ENCODE peak calls at places on chromosomes 16 and 17, in five cellular contexts. E, U, Z, V and L are unnamed samples.

GRCh38 chr17:79009397-79010303 is at the start of gene CANT1:
- DNase-seq in E (peak; percentile 95), U (peak; percentile 95), Z (peak; percentile 73), V (no peak), L (peak; percentile 89)

GRCh38 chr16:2388875-2389433 is 40.3 kb upstream of the CCNF start:
- DNase-seq in E (no peak), U (peak; percentile 88), Z (peak; percentile 76), V (no peak), L (no peak)

GRCh38 chr17:36036240-36036639 is 18.5 kb upstream of the CCL23 start:
- DNase-seq in E (no peak), U (no peak), Z (no peak), V (no peak), L (no peak)

GRCh38 chr17:62680541-62681052 is 53.1 kb downstream of the MRC2 start:
- DNase-seq in E (peak; percentile 43), U (no peak), Z (peak; percentile 30), V (no peak), L (no peak)

GRCh38 chr16:85461814-85462404 is 151.2 kb upstream of the GSE1 start:
- DNase-seq in E (peak; percentile 93), U (peak; percentile 61), Z (no peak), V (no peak), L (no peak)

GRCh38 chr17:4986951-4987766 is at the start of gene CAMTA2:
- DNase-seq in E (peak; percentile 94), U (peak; percentile 92), Z (peak; percentile 50), V (peak; percentile 88), L (peak; percentile 93)

GRCh38 chr17:7440113-7440822 is 956 bp downstream of the FGF11 start:
- DNase-seq in E (peak; percentile 89), U (peak; percentile 51), Z (peak; percentile 44), V (no peak), L (peak; percentile 60)

GRCh38 chr16:84937196-84937935 is 74.0 kb downstream of the ZDHHC7 start:
- DNase-seq in E (no peak), U (no peak), Z (no peak), V (no peak), L (no peak)

GRCh38 chr16:56637814-56638750 is at the start of gene MT1A:
- DNase-seq in E (peak; percentile 88), U (peak; percentile 83), Z (no peak), V (peak; percentile 74), L (peak; percentile 25)

GRCh38 chr17:16407911-16408588 is 7.3 kb upstream of the TRPV2 start:
- DNase-seq in E (peak; percentile 83), U (peak; percentile 82), Z (peak; percentile 61), V (peak; percentile 70), L (no peak)

GRCh38 chr16:66388350-66389139 is 22.1 kb downstream of the CDH5 start:
- DNase-seq in E (peak; percentile 16), U (no peak), Z (no peak), V (no peak), L (no peak)

GRCh38 chr17:61756561-61756960 is 106.8 kb downstream of the BRIP1 start:
- DNase-seq in E (no peak), U (peak; percentile 24), Z (no peak), V (no peak), L (no peak)

GRCh38 chr16:57548424-57548823 is 6.0 kb downstream of the ADGRG5 start:
- DNase-seq in E (no peak), U (no peak), Z (no peak), V (no peak), L (no peak)

GRCh38 chr17:7837375-7838290 is 3.6 kb downstream of the KDM6B start:
- DNase-seq in E (no peak), U (no peak), Z (no peak), V (no peak), L (no peak)

GRCh38 chr17:19718613-19719364 is 2.4 kb upstream of the SLC47A2 start:
- DNase-seq in E (peak; percentile 86), U (no peak), Z (peak; percentile 23), V (no peak), L (no peak)
- TF ChIP-seq CTCF in E (peak; percentile 71), U (no peak), Z (peak; percentile 75), V (no peak), L (no peak)

GRCh38 chr17:30372755-30373154 is 6.0 kb upstream of the CPD start:
- DNase-seq in E (no peak), U (peak; percentile 67), Z (peak; percentile 93), V (no peak), L (no peak)
- TF ChIP-seq CTCF in E (peak; percentile 70), U (no peak), Z (peak; percentile 41), V (no peak), L (peak; percentile 20)

GRCh38 chr17:81295678-81296381 is 723 bp upstream of the SLC38A10 start:
- DNase-seq in E (peak; percentile 89), U (peak; percentile 66), Z (peak; percentile 82), V (no peak), L (no peak)
- TF ChIP-seq CTCF in E (peak; percentile 70), U (peak; percentile 44), Z (peak; percentile 63), V (no peak), L (peak; percentile 41)

DNA sequence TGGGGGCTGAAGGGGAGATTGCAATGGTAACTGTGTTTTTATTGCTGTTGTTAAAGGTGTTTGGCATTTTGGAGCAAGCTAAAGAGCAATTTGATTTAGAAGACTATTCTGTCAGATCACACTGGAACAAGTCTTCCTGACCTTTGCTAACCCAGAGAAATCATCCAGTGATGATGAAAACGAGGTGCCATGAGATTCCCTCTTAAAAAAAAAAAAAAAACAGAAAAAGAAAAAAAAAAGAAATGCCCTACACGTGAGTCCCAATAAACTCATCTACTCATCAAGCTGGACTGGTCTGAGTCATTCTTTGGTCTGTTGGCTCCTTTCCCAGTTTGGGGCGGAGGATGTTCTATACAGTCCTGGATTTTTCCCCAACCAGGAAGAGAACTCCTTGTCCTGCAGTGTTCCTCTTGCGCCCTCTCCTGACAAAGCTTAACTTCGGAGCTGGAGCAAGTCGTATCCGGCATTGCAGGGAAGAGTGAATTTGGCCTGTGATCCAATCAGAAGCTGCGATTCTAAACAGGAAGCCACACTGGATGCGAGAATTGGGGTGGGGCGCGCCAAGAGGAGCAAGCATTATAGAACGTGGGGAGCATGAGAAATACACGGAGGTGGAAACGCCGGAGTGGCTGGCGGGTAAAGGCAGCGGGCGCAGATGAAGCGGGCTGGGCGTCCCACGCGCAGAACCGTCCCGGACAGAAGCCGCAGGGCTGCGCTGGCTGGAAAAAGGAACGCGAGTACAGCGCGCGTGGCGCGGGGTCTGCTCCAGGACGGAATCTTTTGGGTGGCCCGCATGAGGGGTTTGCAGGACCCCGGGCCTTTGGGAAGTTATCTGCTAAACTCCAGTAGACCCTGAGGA is 22.4 kb upstream of the CRYM start:
- DNase-seq in E (peak; percentile 95), U (peak; percentile 100), Z (peak; percentile 100), V (peak; percentile 99), L (no peak)
- TF ChIP-seq CTCF in E (peak; percentile 93), U (peak; percentile 95), Z (peak; percentile 93), V (no peak), L (peak; percentile 93)

DNA sequence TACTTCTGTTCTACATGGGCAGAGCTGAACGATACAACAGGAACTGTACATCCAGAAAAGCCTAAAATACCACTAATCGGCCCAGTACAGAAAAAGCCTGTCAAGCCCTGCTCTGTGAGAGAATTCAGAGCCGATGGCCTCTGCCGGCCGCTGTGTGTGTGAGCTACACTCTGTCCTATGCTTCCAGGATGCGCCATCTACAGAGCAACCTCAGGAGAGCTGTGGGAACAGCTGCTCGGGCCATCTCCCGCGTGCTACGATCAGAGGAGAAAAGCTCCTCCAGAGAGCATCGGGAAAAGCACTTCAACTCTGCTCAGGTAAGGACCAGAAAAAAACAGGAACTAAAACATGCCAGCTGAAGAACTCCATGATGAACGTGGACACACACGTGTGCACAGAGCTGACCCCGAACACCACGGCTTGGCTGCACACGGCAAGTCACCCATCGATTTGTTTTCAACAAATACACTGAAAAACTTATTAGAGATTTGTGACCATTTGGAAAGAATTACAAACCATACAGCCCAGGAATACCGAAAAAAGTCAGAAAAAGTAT is 115.9 kb downstream of the ANKRD11 start:
- DNase-seq in E (peak; percentile 86), U (peak; percentile 58), Z (no peak), V (no peak), L (peak; percentile 34)
- TF ChIP-seq CTCF in E (peak; percentile 46), U (no peak), Z (no peak), V (no peak), L (peak; percentile 39)